ENCODE peak calls at places on chromosomes 5 and 9, in five cellular contexts. R is tibial nerve, C is fibroblast of mammary gland, A is prostate gland, B is fibroblast of lung. V is an unnamed sample.

GRCh38 chr5:96582343-96582742 is 79.8 kb upstream of the CAST start:
- DNase-seq in R (no peak), C (peak; percentile 76), A (no peak), B (peak; percentile 38), V (no peak)

GRCh38 chr5:12399868-12400267 is 495.6 kb upstream of the CTNND2 start:
- DNase-seq in R (no peak), C (no peak), A (no peak), B (no peak), V (no peak)

GRCh38 chr5:14008819-14009311 is 64.4 kb upstream of the DNAH5 start:
- DNase-seq in R (no peak), C (no peak), A (peak; percentile 78), B (peak; percentile 32), V (no peak)

GRCh38 chr5:98805070-98805469 is 31.6 kb downstream of the RGMB start:
- DNase-seq in R (no peak), C (no peak), A (no peak), B (no peak), V (no peak)

GRCh38 chr5:73796164-73797141 is 170.5 kb downstream of the ARHGEF28 start:
- DNase-seq in R (peak; percentile 25), C (peak; percentile 97), A (no peak), B (peak; percentile 95), V (peak; percentile 96)

GRCh38 chr9:88258012-88258411 is 119.7 kb upstream of the SPATA31C2 start:
- DNase-seq in R (no peak), C (peak; percentile 72), A (no peak), B (peak; percentile 66), V (peak; percentile 81)

GRCh38 chr5:127358782-127359181 is 68.2 kb downstream of the MEGF10 start:
- DNase-seq in R (no peak), C (peak; percentile 53), A (no peak), B (peak; percentile 9), V (peak; percentile 47)

GRCh38 chr9:33924978-33925797 is 108.2 kb downstream of the UBE2R2 start:
- DNase-seq in R (no peak), C (peak; percentile 70), A (peak; percentile 51), B (peak; percentile 62), V (peak; percentile 58)

GRCh38 chr5:93336330-93337110 is 244.5 kb downstream of the NR2F1-AS1 start:
- DNase-seq in R (no peak), C (peak; percentile 32), A (no peak), B (peak; percentile 32), V (no peak)

GRCh38 chr5:73496984-73497457 is 1.2 kb upstream of the BTF3 start:
- DNase-seq in R (no peak), C (peak; percentile 76), A (no peak), B (peak; percentile 79), V (peak; percentile 43)

GRCh38 chr9:121780177-121780576 is 128.7 kb downstream of the DAB2IP start:
- DNase-seq in R (no peak), C (no peak), A (no peak), B (no peak), V (no peak)

GRCh38 chr5:3531320-3531986 is 64.2 kb upstream of the IRX1 start:
- DNase-seq in R (no peak), C (no peak), A (no peak), B (no peak), V (no peak)

GRCh38 chr5:122401991-122402710 is 90.1 kb downstream of the SNCAIP start:
- DNase-seq in R (no peak), C (no peak), A (no peak), B (no peak), V (no peak)

GRCh38 chr5:134590992-134591659 is 41.5 kb downstream of the SAR1B start:
- DNase-seq in R (no peak), C (peak; percentile 25), A (no peak), B (no peak), V (no peak)

GRCh38 chr9:98522487-98522886 is 186.2 kb downstream of the GABBR2 start:
- DNase-seq in R (no peak), C (peak; percentile 15), A (no peak), B (no peak), V (no peak)

GRCh38 chr5:139368613-139369012 is 14.5 kb downstream of the SLC23A1 start:
- DNase-seq in R (no peak), C (no peak), A (no peak), B (peak; percentile 47), V (no peak)

DNA sequence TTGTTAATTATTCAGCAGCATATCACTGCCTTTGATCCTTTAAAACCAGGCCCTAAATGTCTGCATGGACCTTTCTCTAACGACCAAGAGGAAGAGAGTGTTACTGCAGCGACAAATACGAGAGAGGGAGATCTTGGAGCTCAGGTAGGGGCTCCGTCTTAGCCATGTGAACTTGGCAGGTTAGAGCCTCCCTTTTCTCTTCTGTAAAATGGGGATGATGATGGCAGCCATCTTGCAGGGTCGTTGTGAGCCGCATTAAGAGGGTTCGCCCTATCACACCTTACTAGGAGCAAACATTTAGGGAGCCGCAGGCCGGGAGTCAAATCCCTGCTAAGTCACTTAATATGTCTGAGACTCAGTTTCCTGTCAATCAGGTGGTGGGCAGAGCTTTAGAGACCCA is 1.6 kb downstream of the ENG start:
- DNase-seq in R (no peak), C (no peak), A (no peak), B (no peak), V (no peak)
- H3K4me3 ChIP-seq in R (peak overlapping the region; percentile 71), C (peak overlapping the region; percentile 78), A (no peak overlapping the region), B (peak overlapping the region; percentile 68), V (peak overlapping the region; percentile 82)

GRCh38 chr5:22238047-22238446 is 615.1 kb downstream of the CDH12 start:
- DNase-seq in R (no peak), C (no peak), A (no peak), B (peak; percentile 5), V (no peak)

GRCh38 chr5:22242532-22242931 is 610.6 kb downstream of the CDH12 start:
- DNase-seq in R (no peak), C (no peak), A (no peak), B (peak; percentile 6), V (no peak)
- TF ChIP-seq CTCF in R (no peak), C (no peak), A (no peak), B (no peak), V (no peak)

GRCh38 chr9:13173553-13173952 is 105.9 kb downstream of the MPDZ start:
- DNase-seq in R (no peak), C (no peak), A (no peak), B (no peak), V (no peak)
- H3K4me3 ChIP-seq in R (no peak overlapping the region), C (no peak overlapping the region), A (no peak overlapping the region), B (no peak overlapping the region), V (no peak overlapping the region)

DNA sequence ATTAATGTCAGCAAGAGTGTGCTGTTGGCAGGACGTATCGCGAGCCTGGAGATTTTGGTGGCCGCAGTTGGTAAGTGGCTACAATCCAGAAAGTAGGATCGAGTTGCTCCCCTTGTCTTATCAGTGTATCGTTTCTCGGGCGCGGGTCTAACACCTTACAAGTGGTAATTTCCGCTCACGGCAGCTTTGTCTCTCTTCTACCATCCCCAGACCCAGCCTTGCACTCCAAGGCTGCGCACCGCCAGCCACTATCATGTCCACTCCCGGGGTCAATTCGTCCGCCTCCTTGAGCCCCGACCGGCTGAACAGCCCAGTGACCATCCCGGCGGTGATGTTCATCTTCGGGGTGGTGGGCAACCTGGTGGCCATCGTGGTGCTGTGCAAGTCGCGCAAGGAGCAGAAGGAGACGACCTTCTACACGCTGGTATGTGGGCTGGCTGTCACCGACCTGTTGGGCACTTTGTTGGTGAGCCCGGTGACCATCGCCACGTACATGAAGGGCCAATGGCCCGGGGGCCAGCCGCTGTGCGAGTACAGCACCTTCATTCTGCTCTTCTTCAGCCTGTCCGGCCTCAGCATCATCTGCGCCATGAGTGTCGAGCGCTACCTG is 1.1 kb downstream of the PTGER4 start:
- DNase-seq in R (peak; percentile 24), C (no peak), A (peak; percentile 10), B (peak; percentile 61), V (peak; percentile 22)
- TF ChIP-seq CTCF in R (peak; percentile 17), C (no peak), A (no peak), B (no peak), V (peak; percentile 10)

GRCh38 chr5:54528633-54529032 is 11.1 kb downstream of the SNX18 start:
- DNase-seq in R (no peak), C (no peak), A (no peak), B (no peak), V (no peak)
- H3K4me3 ChIP-seq in R (no peak overlapping the region), C (no peak overlapping the region), A (no peak overlapping the region), B (no peak overlapping the region), V (no peak overlapping the region)